ENCODE peak calls at places on chromosomes 11 and 22, in seven cellular contexts. C is K562, O is AG09309, T is cardiac fibroblast, J is nephron progenitor cell, F is stomach, A is progenitor cell of endocrine pancreas. P is an unnamed sample.

GRCh38 chr11:94788396-94788795 is 20.2 kb downstream of the AMOTL1 start:
- DNase-seq in J (no peak), F (no peak), T (peak; percentile 47), A (no peak), O (no peak), C (no peak), P (no peak)

GRCh38 chr11:8593935-8594909 is at the start of gene STK33:
- DNase-seq in C (no peak), J (peak; percentile 77), O (no peak), A (peak; percentile 54), T (no peak), F (peak; percentile 66), P (no peak)

GRCh38 chr11:118212131-118212725 is 12.6 kb downstream of the JAML start:
- DNase-seq in J (no peak), T (no peak), C (peak; percentile 11), A (no peak), O (no peak), F (peak; percentile 47), P (no peak)

GRCh38 chr11:17472467-17472866 is 4.2 kb downstream of the ABCC8 start:
- DNase-seq in J (no peak), O (no peak), F (no peak), C (no peak), T (no peak), A (no peak), P (no peak)

GRCh38 chr11:98734686-98735085 is 286.1 kb upstream of the CNTN5 start:
- DNase-seq in A (no peak), F (no peak), J (no peak), O (no peak), T (no peak), C (no peak), P (no peak)

GRCh38 chr11:19730373-19730772 is 17.7 kb downstream of the NAV2 start:
- DNase-seq in O (no peak), C (no peak), T (no peak), F (no peak), J (no peak), A (no peak), P (no peak)

GRCh38 chr11:118914178-118914918 is 11.4 kb downstream of the BCL9L start:
- DNase-seq in O (no peak), C (no peak), A (no peak), T (no peak), F (no peak), J (no peak), P (no peak)

GRCh38 chr11:119130662-119131061 is 9.3 kb downstream of the HINFP start:
- DNase-seq in T (no peak), A (no peak), J (no peak), C (no peak), F (no peak), O (no peak), P (no peak)

GRCh38 chr22:23862103-23862502 is 4.4 kb downstream of the SLC2A11 start:
- DNase-seq in O (no peak), F (no peak), J (peak; percentile 36), T (peak; percentile 66), A (no peak), C (peak; percentile 60), P (no peak)

GRCh38 chr11:109960831-109961230 is 132.4 kb upstream of the ZC3H12C start:
- DNase-seq in J (no peak), F (no peak), A (no peak), T (peak; percentile 93), O (peak; percentile 84), C (no peak), P (peak; percentile 92)

GRCh38 chr11:73227571-73228211 is 9.6 kb downstream of the P2RY2 start:
- DNase-seq in C (no peak), A (peak; percentile 79), J (peak; percentile 6), T (no peak), O (no peak), F (peak; percentile 87), P (no peak)

GRCh38 chr11:70558651-70559050 is 160.3 kb downstream of the CTTN start:
- DNase-seq in A (no peak), C (no peak), T (no peak), J (no peak), O (no peak), F (no peak), P (no peak)

GRCh38 chr11:64755681-64756361 is 4.0 kb downstream of the PYGM start:
- DNase-seq in C (no peak), J (no peak), T (no peak), O (no peak), F (no peak), A (no peak), P (no peak)

GRCh38 chr11:33172996-33173395 is 11.7 kb upstream of the CSTF3 start:
- DNase-seq in A (no peak), J (no peak), T (peak; percentile 50), O (no peak), C (no peak), F (no peak), P (no peak)

GRCh38 chr11:101211407-101211975 is 81.9 kb upstream of the PGR start:
- DNase-seq in T (peak; percentile 1), F (no peak), O (no peak), J (no peak), C (no peak), A (no peak), P (no peak)

GRCh38 chr22:29309332-29310064 is 3.0 kb downstream of the GAS2L1 start:
- DNase-seq in O (no peak), J (no peak), T (no peak), C (no peak), F (peak; percentile 80), A (no peak), P (no peak)

GRCh38 chr11:64141081-64141783 is 24.7 kb downstream of the MACROD1 start:
- DNase-seq in J (peak; percentile 37), C (no peak), T (no peak), F (no peak), A (no peak), O (no peak), P (no peak)

GRCh38 chr11:64094463-64095223 is 58.9 kb downstream of the FLRT1 start:
- DNase-seq in C (peak; percentile 56), F (no peak), A (no peak), J (no peak), T (peak; percentile 49), O (no peak), P (peak; percentile 48)

GRCh38 chr11:62497132-62497915 is 49.3 kb downstream of the AHNAK start:
- DNase-seq in F (peak; percentile 28), C (peak; percentile 38), J (no peak), O (no peak), A (no peak), T (peak; percentile 75), P (no peak)

GRCh38 chr22:34111210-34111824 is 191.0 kb upstream of the LARGE1 start:
- DNase-seq in O (no peak), J (peak; percentile 46), A (peak; percentile 23), C (peak; percentile 7), T (peak; percentile 40), F (peak; percentile 33), P (no peak)

GRCh38 chr22:50622723-50623327 is 5.1 kb downstream of the ARSA start:
- DNase-seq in A (no peak), C (no peak), J (no peak), T (no peak), F (peak; percentile 92), O (no peak), P (no peak)

GRCh38 chr22:31995046-31995445 is 48.0 kb upstream of the SLC5A1 start:
- DNase-seq in A (no peak), O (no peak), C (peak; percentile 7), T (no peak), F (no peak), J (no peak), P (no peak)

GRCh38 chr11:13337986-13338436 is 60.4 kb downstream of the BMAL1 start:
- DNase-seq in F (no peak), O (peak; percentile 21), C (no peak), A (no peak), T (peak; percentile 77), J (no peak), P (no peak)

GRCh38 chr22:48250937-48251530 is 1488.6 kb downstream of the TBC1D22A start:
- DNase-seq in J (no peak), F (no peak), T (no peak), A (no peak), O (no peak), C (no peak), P (no peak)

GRCh38 chr11:128135451-128135850 is 451.9 kb downstream of the ETS1 start:
- DNase-seq in C (no peak), T (peak; percentile 38), O (no peak), A (no peak), F (no peak), J (no peak), P (peak; percentile 73)

GRCh38 chr11:78420255-78420764 is 2.7 kb upstream of the GAB2 start:
- DNase-seq in J (peak; percentile 61), F (peak; percentile 59), O (peak; percentile 75), T (peak; percentile 91), C (peak; percentile 76), A (no peak), P (peak; percentile 76)

GRCh38 chr22:29827091-29827490 is 11.0 kb downstream of the ASCC2 start:
- DNase-seq in J (no peak), T (no peak), F (no peak), A (no peak), O (no peak), C (peak; percentile 15), P (no peak)

GRCh38 chr11:36431429-36432092 is 78.5 kb downstream of the TRAF6 start:
- DNase-seq in O (peak; percentile 88), C (peak; percentile 73), J (no peak), A (no peak), T (peak; percentile 98), F (peak; percentile 27), P (peak; percentile 65)
- TF ChIP-seq CTCF in O (peak; percentile 40), C (peak; percentile 29), J (no peak), A (no peak), T (no peak), F (no peak), P (peak; percentile 30)

GRCh38 chr22:39291501-39291900 is 27.9 kb downstream of the RPL3 start:
- DNase-seq in C (no peak), F (no peak), A (no peak), J (no peak), T (no peak), O (no peak), P (no peak)
- TF ChIP-seq CTCF in C (peak; percentile 27), F (no peak), A (no peak), J (no peak), T (no peak), O (no peak), P (peak; percentile 36)

DNA sequence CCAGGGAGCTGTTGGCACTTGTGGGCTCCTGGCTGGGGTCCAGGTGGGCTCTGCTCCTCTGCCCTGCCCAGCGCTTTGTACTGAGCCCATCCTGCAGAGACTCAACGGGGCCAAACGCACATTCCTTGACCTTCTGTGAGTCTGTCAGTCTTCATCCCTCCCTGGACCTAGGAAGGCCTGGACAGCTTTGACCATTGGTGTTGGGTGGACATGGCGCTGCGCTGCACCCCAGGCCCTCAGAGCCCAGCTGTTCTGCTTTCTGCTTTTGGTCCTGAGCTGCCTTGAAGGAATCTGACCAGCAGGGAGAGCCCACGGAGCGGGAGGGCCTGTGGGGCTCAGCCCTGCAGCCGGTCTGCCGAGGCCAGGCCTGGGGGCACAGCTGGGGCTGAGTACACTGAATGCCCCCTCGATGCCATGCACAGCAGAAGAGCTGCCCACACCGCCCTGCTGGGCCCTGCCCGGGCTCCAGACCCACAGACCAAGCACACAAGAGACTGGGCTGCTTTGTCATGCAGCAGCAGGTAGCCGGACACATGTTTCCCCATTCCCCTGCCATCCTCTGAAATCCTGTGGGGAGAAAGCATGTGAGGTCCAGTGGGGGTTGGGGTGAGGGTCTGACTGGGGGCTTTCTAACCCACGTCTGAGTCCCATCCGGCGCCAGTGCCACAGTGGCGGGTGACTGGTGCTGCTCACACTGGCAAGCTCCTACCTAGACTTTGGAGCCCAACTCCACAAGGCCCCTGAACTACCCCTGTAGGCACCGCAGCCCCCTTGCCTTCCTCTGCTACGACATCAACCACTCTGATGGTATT is 24.1 kb upstream of the CCDC188 start:
- DNase-seq in J (no peak), O (no peak), T (peak; percentile 31), F (no peak), A (no peak), C (peak; percentile 63), P (no peak)
- TF ChIP-seq CTCF in J (peak; percentile 8), O (peak; percentile 38), T (peak; percentile 55), F (no peak), A (peak; percentile 40), C (peak; percentile 86), P (peak; percentile 61)

GRCh38 chr11:11667056-11667455 is 45.3 kb upstream of the GALNT18 start:
- DNase-seq in T (peak; percentile 7), F (no peak), J (no peak), C (peak; percentile 8), O (no peak), A (no peak), P (no peak)
- TF ChIP-seq CTCF in T (no peak), F (no peak), J (no peak), C (peak; percentile 21), O (peak; percentile 16), A (no peak), P (no peak)

P was measured in retinal pigment epithelial cell.